ENCODE peak calls at places on chromosomes 13 and 19, in four cellular contexts. One of them, this sample, is unnamed.

GRCh38 chr13:26390203-26390602 is 136.3 kb downstream of the CDK8 start:
- DNase-seq in RWPE1: no peak
- DNase-seq in lower leg skin: no peak
- DNase-seq in transverse colon: no peak
- DNase-seq in this sample: no peak

GRCh38 chr13:25494708-25495411 is 123.1 kb downstream of the ATP8A2 start:
- DNase-seq in transverse colon: no peak
- DNase-seq in lower leg skin: no peak
- DNase-seq in RWPE1: no peak
- DNase-seq in this sample: no peak

GRCh38 chr13:97567510-97568243 is 133.7 kb downstream of the RAP2A start:
- DNase-seq in lower leg skin: peak; percentile 86
- DNase-seq in transverse colon: peak; percentile 77
- DNase-seq in RWPE1: peak; percentile 59
- DNase-seq in this sample: peak; percentile 5

GRCh38 chr19:53868091-53868891 is 608 bp downstream of the MYADM start:
- DNase-seq in lower leg skin: peak; percentile 95
- DNase-seq in RWPE1: peak; percentile 80
- DNase-seq in transverse colon: peak; percentile 69
- DNase-seq in this sample: peak; percentile 64

GRCh38 chr19:28021316-28022185 is 1191.4 kb downstream of the UQCRFS1 start:
- DNase-seq in lower leg skin: no peak
- DNase-seq in transverse colon: no peak
- DNase-seq in RWPE1: no peak
- DNase-seq in this sample: no peak

GRCh38 chr13:113929628-113930615 is 44.0 kb downstream of the C13orf46 start:
- DNase-seq in transverse colon: no peak
- DNase-seq in RWPE1: no peak
- DNase-seq in lower leg skin: peak; percentile 84
- DNase-seq in this sample: no peak

GRCh38 chr13:26980099-26981031 is 191.2 kb downstream of the USP12 start:
- DNase-seq in transverse colon: no peak
- DNase-seq in lower leg skin: no peak
- DNase-seq in RWPE1: no peak
- DNase-seq in this sample: no peak

GRCh38 chr19:50313812-50314536 is 15.2 kb downstream of the KCNC3 start:
- DNase-seq in lower leg skin: no peak
- DNase-seq in RWPE1: no peak
- DNase-seq in transverse colon: no peak
- DNase-seq in this sample: no peak

GRCh38 chr19:13051581-13052165 is 51.0 kb downstream of the LYL1 start:
- DNase-seq in RWPE1: peak; percentile 65
- DNase-seq in lower leg skin: peak; percentile 92
- DNase-seq in transverse colon: peak; percentile 76
- DNase-seq in this sample: no peak

GRCh38 chr19:54420383-54421168 is 5.3 kb downstream of the TTYH1 start:
- DNase-seq in transverse colon: no peak
- DNase-seq in lower leg skin: no peak
- DNase-seq in RWPE1: no peak
- DNase-seq in this sample: no peak

GRCh38 chr19:3094638-3095374 is 644 bp downstream of the GNA11 start:
- DNase-seq in lower leg skin: no peak
- DNase-seq in RWPE1: no peak
- DNase-seq in transverse colon: no peak
- DNase-seq in this sample: peak; percentile 11
- TF ChIP-seq CTCF in lower leg skin: no peak
- TF ChIP-seq CTCF in RWPE1: no peak
- TF ChIP-seq CTCF in transverse colon: no peak
- TF ChIP-seq CTCF in this sample: no peak

DNA sequence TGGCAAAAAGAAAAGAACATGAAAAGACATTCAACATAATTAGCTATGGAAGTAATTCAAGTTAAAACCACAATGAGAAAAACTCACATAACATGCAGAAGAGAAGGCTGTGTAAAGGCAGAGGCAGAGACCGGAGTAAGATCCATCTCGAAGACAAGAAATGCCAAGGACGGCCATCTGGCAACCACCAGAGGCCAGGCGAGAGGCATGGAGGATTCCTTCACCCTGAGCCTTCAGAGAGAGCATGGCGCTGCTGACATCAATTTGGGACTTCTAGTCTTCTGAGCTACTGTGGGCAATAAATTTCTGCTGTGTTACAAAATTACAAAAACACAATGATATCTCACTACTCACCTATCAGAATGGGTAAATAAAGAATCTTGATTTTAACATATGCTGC is 381.0 kb downstream of the TSHZ3 start:
- DNase-seq in RWPE1: no peak
- DNase-seq in transverse colon: peak; percentile 30
- DNase-seq in lower leg skin: no peak
- DNase-seq in this sample: no peak
- TF ChIP-seq CTCF in RWPE1: no peak
- TF ChIP-seq CTCF in transverse colon: peak; percentile 29
- TF ChIP-seq CTCF in lower leg skin: no peak
- TF ChIP-seq CTCF in this sample: peak; percentile 50

GRCh38 chr19:30738047-30738446 is 365.9 kb downstream of the ZNF536 start:
- DNase-seq in lower leg skin: peak; percentile 29
- DNase-seq in transverse colon: no peak
- DNase-seq in RWPE1: no peak
- DNase-seq in this sample: no peak

GRCh38 chr19:30739394-30739793 is 367.2 kb downstream of the ZNF536 start:
- DNase-seq in transverse colon: no peak
- DNase-seq in RWPE1: no peak
- DNase-seq in lower leg skin: peak; percentile 87
- DNase-seq in this sample: no peak

GRCh38 chr19:30731596-30731995 is 359.4 kb downstream of the ZNF536 start:
- DNase-seq in lower leg skin: no peak
- DNase-seq in RWPE1: no peak
- DNase-seq in transverse colon: no peak
- DNase-seq in this sample: no peak

DNA sequence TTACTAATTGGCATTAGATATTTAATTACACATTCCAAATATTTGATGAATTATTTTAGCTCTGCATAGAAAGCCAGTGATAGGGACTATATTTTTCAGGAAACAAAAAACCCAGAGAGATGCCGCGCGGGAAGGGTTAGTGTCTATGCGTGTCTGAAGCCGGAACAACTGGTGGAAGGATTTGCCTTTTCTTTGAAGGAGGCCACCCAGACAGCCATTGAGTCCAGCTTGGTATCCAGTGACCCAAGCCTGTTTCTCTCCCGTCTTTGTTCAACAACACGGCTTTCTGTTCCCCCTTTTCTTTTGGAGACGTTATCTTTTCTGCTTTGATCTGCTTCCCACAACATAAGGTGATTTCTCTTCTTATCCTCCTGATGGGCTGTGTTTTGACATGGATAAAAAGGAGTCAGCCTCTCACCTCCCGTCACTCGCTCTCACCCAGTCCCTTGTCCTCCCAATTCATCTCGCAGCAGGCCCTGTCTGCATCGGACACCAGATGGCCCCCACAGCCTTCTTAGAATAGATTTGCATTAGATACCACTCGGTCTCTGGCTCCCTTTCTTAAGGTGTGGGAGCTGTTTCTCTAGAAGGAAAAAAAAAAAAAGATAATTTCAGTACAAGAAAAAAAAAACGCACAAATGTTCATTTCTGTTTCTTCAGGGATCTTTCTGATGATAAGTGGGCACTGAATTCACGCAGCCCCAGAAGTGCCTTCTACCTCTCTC is 361.8 kb downstream of the ZNF536 start:
- DNase-seq in transverse colon: no peak
- DNase-seq in lower leg skin: no peak
- DNase-seq in RWPE1: no peak
- DNase-seq in this sample: no peak
- TF ChIP-seq CTCF in transverse colon: no peak
- TF ChIP-seq CTCF in lower leg skin: no peak
- TF ChIP-seq CTCF in RWPE1: no peak
- TF ChIP-seq CTCF in this sample: no peak

GRCh38 chr19:49017666-49018351 is 918 bp upstream of the LHB start:
- DNase-seq in RWPE1: no peak
- DNase-seq in transverse colon: peak; percentile 49
- DNase-seq in lower leg skin: no peak
- DNase-seq in this sample: peak; percentile 22

GRCh38 chr19:49017041-49017665 is at the start of gene LHB:
- DNase-seq in lower leg skin: no peak
- DNase-seq in RWPE1: no peak
- DNase-seq in transverse colon: no peak
- DNase-seq in this sample: no peak

GRCh38 chr19:49020931-49021895 is 2.9 kb downstream of the CGB3 start:
- DNase-seq in transverse colon: no peak
- DNase-seq in lower leg skin: no peak
- DNase-seq in RWPE1: no peak
- DNase-seq in this sample: peak; percentile 27

GRCh38 chr19:49020342-49020741 is 3.5 kb upstream of the LHB start:
- DNase-seq in lower leg skin: no peak
- DNase-seq in transverse colon: no peak
- DNase-seq in RWPE1: no peak
- DNase-seq in this sample: no peak

GRCh38 chr19:49019242-49019932 is 2.5 kb upstream of the LHB start:
- DNase-seq in transverse colon: peak; percentile 84
- DNase-seq in RWPE1: peak; percentile 70
- DNase-seq in lower leg skin: peak; percentile 93
- DNase-seq in this sample: no peak
- TF ChIP-seq CTCF in transverse colon: no peak
- TF ChIP-seq CTCF in RWPE1: peak; percentile 31
- TF ChIP-seq CTCF in lower leg skin: no peak
- TF ChIP-seq CTCF in this sample: peak; percentile 19